ENCODE peak calls at places on chromosomes 12 and 14, in four cellular contexts. K is pancreas, C is endothelial cell, W is colonic mucosa. N is an unnamed sample.

GRCh38 chr14:69270795-69271708 is 11.1 kb downstream of the GALNT16 start:
- DNase-seq in C (no peak), K (no peak), W (no peak), N (no peak)

GRCh38 chr12:57243521-57244305 is 7.3 kb downstream of the STAC3 start:
- DNase-seq in C (peak), W (peak), K (peak), N (peak)

GRCh38 chr14:89268514-89268913 is 148.5 kb downstream of the FOXN3 start:
- DNase-seq in C (no peak), W (no peak), K (no peak), N (no peak)

GRCh38 chr12:130081420-130081819 is 80.8 kb upstream of the FZD10 start:
- DNase-seq in W (no peak), K (no peak), C (no peak), N (no peak)

GRCh38 chr12:49227701-49228100 is 37.2 kb upstream of the TUBA1C start:
- DNase-seq in C (no peak), W (no peak), K (no peak), N (no peak)

GRCh38 chr14:100874411-100875091 is 29.0 kb downstream of the RTL1 start:
- DNase-seq in K (no peak), C (no peak), W (no peak), N (no peak)

GRCh38 chr12:2191534-2192153 is 138.9 kb downstream of the CACNA1C start:
- DNase-seq in K (no peak), C (no peak), W (no peak), N (no peak)

GRCh38 chr12:3177778-3178435 is 100.7 kb downstream of the TSPAN9 start:
- DNase-seq in W (no peak), C (no peak), K (no peak), N (no peak)

GRCh38 chr12:16560273-16560672 is 45.7 kb downstream of the LMO3 start:
- DNase-seq in W (no peak), C (no peak), K (no peak), N (no peak)

GRCh38 chr14:24858052-24858451 is 191.9 kb downstream of the STXBP6 start:
- DNase-seq in W (no peak), K (no peak), C (no peak), N (no peak)

GRCh38 chr12:115474525-115475353 is 790.8 kb upstream of the TBX3 start:
- DNase-seq in C (no peak), K (no peak), W (no peak), N (no peak)

GRCh38 chr14:20428010-20428365 is 8.0 kb downstream of the KLHL33 start:
- DNase-seq in C (no peak), W (no peak), K (no peak), N (no peak)

GRCh38 chr12:96448287-96448686 is 41.1 kb upstream of the CFAP54 start:
- DNase-seq in C (no peak), K (no peak), W (no peak), N (peak)
- TF ChIP-seq CTCF in C (no peak), K (no peak), W (no peak), N (no peak)

GRCh38 chr14:26008290-26008689 is 589.5 kb downstream of the NOVA1 start:
- DNase-seq in K (no peak), C (peak), W (no peak), N (no peak)
- TF ChIP-seq CTCF in K (no peak), C (peak), W (no peak), N (no peak)

GRCh38 chr12:62900686-62901272 is 34.2 kb downstream of the PPM1H start:
- DNase-seq in W (no peak), K (no peak), C (no peak), N (no peak)
- TF ChIP-seq CTCF in W (no peak), K (no peak), C (no peak), N (no peak)

DNA sequence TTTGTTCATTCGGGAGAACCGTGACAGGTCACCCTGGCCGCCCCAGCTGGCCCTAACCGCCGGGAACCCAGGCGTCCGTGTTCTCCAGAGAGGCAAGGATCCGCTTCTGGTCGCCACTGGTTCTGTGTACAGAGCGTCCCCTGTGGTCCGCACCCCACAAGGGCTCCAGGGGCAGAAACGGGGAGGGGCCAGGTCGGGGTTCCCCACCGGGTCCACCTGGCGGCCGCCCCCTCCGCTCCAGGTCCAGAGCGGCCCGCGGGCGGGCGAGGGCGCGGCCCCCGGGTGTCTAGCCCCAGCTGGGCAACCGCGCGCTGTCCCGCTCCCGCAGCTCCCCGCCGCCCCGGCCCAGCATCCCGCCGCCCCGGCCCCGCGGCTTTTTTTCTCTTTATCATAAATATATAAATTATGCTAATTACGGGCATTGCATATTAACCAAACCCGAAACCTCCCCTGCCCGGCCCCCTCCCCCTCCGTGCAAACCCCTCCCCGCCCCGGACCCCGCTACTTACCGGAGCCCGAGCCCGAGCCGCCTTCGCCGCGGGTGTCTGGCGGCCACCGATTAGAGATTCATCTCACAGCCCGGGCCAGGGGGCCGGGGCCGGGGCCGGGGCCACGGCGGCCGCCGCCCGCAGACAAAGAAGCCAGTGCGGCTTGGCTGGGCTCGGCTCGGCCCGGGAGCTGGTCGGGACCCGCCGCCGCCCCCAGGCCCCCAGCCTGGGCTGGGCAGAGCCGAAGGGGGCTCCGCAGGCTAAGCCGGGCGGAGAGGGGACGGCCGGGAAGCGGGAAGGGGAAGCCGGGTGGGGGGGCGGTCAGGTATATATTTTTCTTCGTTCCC is 512 bp downstream of the POU6F1 start:
- DNase-seq in W (peak), C (peak), K (peak), N (no peak)
- TF ChIP-seq CTCF in W (no peak), C (peak), K (no peak), N (peak)